ENCODE peak calls at places on chromosomes 4 and X, in five cellular contexts. O is tibial artery, N is foreskin fibroblast, R is astrocyte of the cerebellum, G is sigmoid colon. U is an unnamed sample.

GRCh38 chrX:23334871-23335599 is 386 bp downstream of the PTCHD1 start:
- DNase-seq in N (no peak), R (no peak), O (no peak), G (no peak), U (no peak)

GRCh38 chrX:111360839-111361238 is 51.2 kb downstream of the DCX start:
- DNase-seq in O (no peak), G (no peak), N (no peak), R (no peak), U (no peak)

GRCh38 chrX:25012793-25013592 is 2.8 kb downstream of the ARX start:
- DNase-seq in O (no peak), G (no peak), R (no peak), N (no peak), U (no peak)

GRCh38 chr4:41428205-41428940 is 109.6 kb upstream of the LIMCH1 start:
- DNase-seq in O (no peak), R (no peak), G (no peak), N (no peak), U (no peak)

GRCh38 chr4:141826260-141826659 is 189.9 kb downstream of the IL15 start:
- DNase-seq in R (no peak), O (no peak), N (no peak), G (no peak), U (no peak)

GRCh38 chr4:86319390-86319789 is 40.5 kb downstream of the MAPK10 start:
- DNase-seq in O (no peak), N (no peak), G (no peak), R (no peak), U (no peak)

GRCh38 chr4:182449186-182449880 is 206.1 kb downstream of the TENM3 start:
- DNase-seq in N (no peak), R (no peak), O (no peak), G (peak), U (no peak)

GRCh38 chrX:77788050-77788449 is 2.0 kb upstream of the ATRX start:
- DNase-seq in R (no peak), O (no peak), N (peak), G (no peak), U (no peak)

GRCh38 chr4:118352843-118353373 is at the start of gene PRSS12:
- DNase-seq in R (peak), N (peak), G (peak), O (no peak), U (no peak)

GRCh38 chr4:106366026-106366425 is 2.6 kb downstream of the GIMD1 start:
- DNase-seq in N (no peak), R (no peak), G (no peak), O (no peak), U (no peak)

GRCh38 chrX:140701480-140701879 is 8.1 kb upstream of the LINC00632 start:
- DNase-seq in N (no peak), O (no peak), R (no peak), G (no peak), U (no peak)

GRCh38 chr4:8783736-8784135 is 87.9 kb downstream of the HMX1 start:
- DNase-seq in R (no peak), O (no peak), N (no peak), G (no peak), U (no peak)

GRCh38 chrX:85365370-85365995 is 14.0 kb downstream of the POF1B start:
- DNase-seq in N (no peak), R (no peak), O (no peak), G (no peak), U (no peak)

GRCh38 chr4:99156992-99157391 is 12.9 kb upstream of the ADH4 start:
- DNase-seq in O (no peak), G (no peak), N (no peak), R (no peak), U (no peak)

GRCh38 chr4:141223418-141223817 is 2.7 kb downstream of the ZNF330 start:
- DNase-seq in R (no peak), N (no peak), O (no peak), G (no peak), U (no peak)

GRCh38 chr4:76250962-76251361 is 559 bp upstream of the FAM47E start:
- DNase-seq in G (no peak), N (no peak), O (no peak), R (no peak), U (no peak)

GRCh38 chrX:154597221-154597620 is 12.3 kb downstream of the CTAG1A start:
- DNase-seq in R (no peak), O (no peak), G (no peak), N (no peak), U (no peak)

GRCh38 chr4:55186700-55187099 is 61.3 kb upstream of the KDR start:
- DNase-seq in N (no peak), G (no peak), R (no peak), O (no peak), U (no peak)

GRCh38 chrX:132041016-132041415 is 17.9 kb downstream of the STK26 start:
- DNase-seq in R (no peak), N (no peak), G (no peak), O (no peak), U (peak)

GRCh38 chr4:163164591-163164990 is 2.1 kb downstream of the NAF1 start:
- DNase-seq in N (no peak), G (no peak), R (no peak), O (no peak), U (no peak)
- H3K4me3 ChIP-seq in N (peak), G (peak), R (peak), O (peak), U (peak)

GRCh38 chrX:130299279-130300009 is 30.7 kb upstream of the ZNF280C start:
- DNase-seq in N (no peak), G (no peak), R (no peak), O (no peak), U (no peak)

GRCh38 chrX:130295519-130296314 is 27.0 kb upstream of the ZNF280C start:
- DNase-seq in N (peak), R (no peak), G (no peak), O (no peak), U (no peak)

GRCh38 chrX:130301405-130301804 is 32.7 kb upstream of the ZNF280C start:
- DNase-seq in R (no peak), G (no peak), N (no peak), O (no peak), U (no peak)

GRCh38 chrX:130300010-130300282 is 31.2 kb upstream of the ZNF280C start:
- DNase-seq in O (no peak), N (no peak), G (no peak), R (no peak), U (no peak)

GRCh38 chrX:130296743-130297142 is 28.0 kb upstream of the ZNF280C start:
- DNase-seq in G (no peak), N (no peak), R (no peak), O (no peak), U (no peak)
- H3K4me3 ChIP-seq in G (no peak), N (no peak), R (no peak), O (no peak), U (no peak)

DNA sequence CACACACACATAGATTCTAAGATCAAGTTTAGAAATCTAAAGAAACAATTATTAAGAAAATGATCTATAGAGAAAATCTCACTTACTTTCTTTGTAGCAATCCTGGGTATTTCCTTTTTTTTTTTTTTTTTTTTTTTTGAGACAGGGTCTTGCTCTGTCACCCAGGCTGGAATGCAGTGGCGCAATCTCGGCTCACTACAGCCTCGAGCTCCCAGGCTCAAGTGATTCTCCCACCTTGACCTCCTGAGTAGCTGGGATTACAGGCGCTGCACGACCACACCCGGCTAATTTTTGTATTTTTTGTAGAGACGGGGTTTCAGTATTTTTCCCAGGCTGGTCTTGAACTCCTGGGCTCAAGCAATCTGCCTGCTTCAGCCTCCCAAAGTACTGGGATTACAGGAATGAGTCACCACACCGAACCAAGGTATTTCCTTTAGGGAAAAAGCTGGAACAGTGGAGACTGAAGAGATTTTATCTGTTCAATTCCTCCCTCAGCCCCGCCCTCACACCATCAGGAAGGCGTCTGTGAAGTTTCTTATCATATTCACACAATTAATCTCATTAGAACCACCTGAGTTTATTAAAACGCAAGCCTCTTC is at the start of gene TRIML2:
- DNase-seq in R (no peak), O (no peak), G (no peak), N (no peak), U (no peak)
- H3K4me3 ChIP-seq in R (no peak), O (no peak), G (no peak), N (no peak), U (no peak)

GRCh38 chrX:826026-826425 is 195.4 kb downstream of the SHOX start:
- DNase-seq in O (no peak), R (no peak), G (no peak), N (no peak), U (peak)

GRCh38 chrX:821311-822178 is 191.0 kb downstream of the SHOX start:
- DNase-seq in N (no peak), O (no peak), R (no peak), G (no peak), U (no peak)

GRCh38 chrX:830532-830931 is 199.9 kb downstream of the SHOX start:
- DNase-seq in G (no peak), O (no peak), R (no peak), N (no peak), U (no peak)

GRCh38 chrX:829145-829544 is 198.6 kb downstream of the SHOX start:
- DNase-seq in G (no peak), O (no peak), N (no peak), R (no peak), U (no peak)

GRCh38 chrX:826448-826847 is 195.9 kb downstream of the SHOX start:
- DNase-seq in G (no peak), N (no peak), R (no peak), O (no peak), U (no peak)
- H3K4me3 ChIP-seq in G (no peak), N (peak), R (no peak), O (peak), U (no peak)

GRCh38 chrX:31265383-31265782 is 193.5 kb upstream of the FTHL17 start:
- DNase-seq in O (no peak), G (no peak), R (no peak), N (no peak), U (no peak)
- H3K4me3 ChIP-seq in O (peak), G (peak), R (peak), N (no peak), U (no peak)

DNA sequence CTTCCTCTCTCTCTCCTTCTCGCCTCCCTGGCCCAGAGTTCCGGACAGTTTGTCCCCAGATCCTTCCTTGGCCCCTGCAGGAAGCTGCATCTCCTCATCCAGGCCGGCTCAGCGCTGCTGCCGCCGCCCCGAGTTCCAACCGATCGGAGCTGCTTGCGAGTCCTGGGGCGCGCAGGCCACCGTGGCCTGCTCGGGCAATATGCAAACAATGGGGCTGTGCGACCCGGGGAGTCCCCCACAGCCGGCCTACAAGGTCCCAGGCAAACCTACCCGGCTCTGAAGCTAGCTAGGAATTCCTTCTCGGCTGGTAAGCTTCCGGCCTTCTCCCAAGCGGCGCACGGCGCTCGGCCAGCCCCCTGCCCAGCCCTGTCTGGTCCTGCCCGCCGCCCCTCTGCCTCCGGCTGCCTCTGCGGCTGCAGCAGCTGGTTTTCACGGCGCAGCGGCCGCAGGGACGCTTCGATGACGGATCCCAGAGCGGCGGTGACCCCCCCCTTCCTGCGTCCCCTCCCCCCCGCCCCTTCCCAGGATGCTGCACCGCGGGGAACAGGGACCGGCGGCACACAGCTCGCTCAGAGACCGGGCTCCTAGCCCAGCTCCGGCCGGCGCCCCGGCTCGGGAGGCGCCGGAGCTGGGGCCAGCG is 59.4 kb downstream of the TSC22D3 start:
- DNase-seq in G (no peak), O (peak), N (no peak), R (no peak), U (no peak)
- H3K4me3 ChIP-seq in G (peak), O (peak), N (peak), R (peak), U (peak)

DNA sequence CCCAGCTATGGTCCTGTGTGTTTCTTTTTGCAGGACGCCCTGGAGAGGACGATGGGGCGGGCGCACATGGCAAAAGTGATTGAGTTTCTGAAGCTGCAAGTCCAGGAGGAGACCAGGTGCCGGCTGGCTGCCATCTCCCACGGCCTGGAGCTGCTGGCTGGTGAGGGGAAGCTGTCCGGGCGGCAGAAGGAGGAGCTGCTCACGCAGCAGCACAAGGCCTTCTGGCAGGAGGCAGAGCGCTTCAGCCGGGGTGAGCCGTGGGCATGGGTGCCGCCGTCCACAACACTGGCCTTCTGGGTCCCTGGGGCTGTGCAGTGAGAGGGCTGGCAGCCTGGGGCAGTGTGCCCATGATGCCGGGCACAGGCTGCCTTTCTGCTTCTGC is 41.8 kb downstream of the EVC start:
- DNase-seq in R (no peak), O (peak), N (no peak), G (no peak), U (no peak)
- H3K4me3 ChIP-seq in R (no peak), O (no peak), N (no peak), G (no peak), U (no peak)

GRCh38 chr4:174154455-174154854 is 129.0 kb downstream of the FBXO8 start:
- DNase-seq in R (peak), G (peak), N (peak), O (no peak), U (peak)
- H3K4me3 ChIP-seq in R (no peak), G (peak), N (peak), O (peak), U (no peak)

DNA sequence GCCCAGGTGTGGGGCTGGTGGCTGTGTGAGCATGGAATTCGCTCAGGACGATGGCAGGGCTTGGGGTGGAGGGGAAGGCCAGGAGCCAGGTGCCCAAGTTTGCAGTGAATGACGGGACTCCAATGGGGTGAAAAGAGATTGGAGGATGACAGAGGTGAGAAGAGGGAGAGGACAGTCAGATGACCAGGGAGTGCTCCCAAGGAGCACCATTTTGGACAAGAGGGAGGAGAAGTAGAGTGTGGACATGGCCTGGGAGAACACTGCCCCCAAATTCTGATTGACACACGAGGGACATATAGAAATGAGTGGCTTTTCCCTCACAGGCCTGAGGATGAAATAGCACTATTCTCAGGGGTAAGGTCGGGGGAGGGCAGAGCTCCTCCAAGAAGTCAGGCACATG is 6.7 kb downstream of the MRFAP1 start:
- DNase-seq in R (no peak), O (no peak), N (no peak), G (no peak), U (no peak)
- H3K4me3 ChIP-seq in R (no peak), O (no peak), N (no peak), G (no peak), U (no peak)

U was measured in AG04449.